ENCODE peak calls at places on chromosome 6, in four cellular contexts. One of them, this sample, is unnamed.
A peak's percentile ranks its signal among the peaks of the same experiment; 100 is the strongest.

GRCh38 chr6:47209632-47210031 is 100.1 kb downstream of the TNFRSF21 start:
- DNase-seq in K562: no peak
- DNase-seq in A549: no peak
- DNase-seq in HepG2: no peak
- DNase-seq in this sample: peak; percentile 70

GRCh38 chr6:130434174-130434873 is 68.5 kb downstream of the TMEM200A start:
- DNase-seq in K562: no peak
- DNase-seq in A549: no peak
- DNase-seq in HepG2: no peak
- DNase-seq in this sample: peak; percentile 73

GRCh38 chr6:111715321-111715720 is 109.6 kb upstream of the TRAF3IP2 start:
- DNase-seq in K562: no peak
- DNase-seq in A549: no peak
- DNase-seq in HepG2: no peak
- DNase-seq in this sample: no peak

GRCh38 chr6:1570848-1571247 is 38.9 kb upstream of the FOXC1 start:
- DNase-seq in K562: no peak
- DNase-seq in A549: no peak
- DNase-seq in HepG2: no peak
- DNase-seq in this sample: no peak

GRCh38 chr6:111703723-111704122 is 98.0 kb upstream of the TRAF3IP2 start:
- DNase-seq in K562: no peak
- DNase-seq in A549: no peak
- DNase-seq in HepG2: no peak
- DNase-seq in this sample: no peak

GRCh38 chr6:89298680-89299450 is 16.2 kb downstream of the GABRR2 start:
- DNase-seq in K562: no peak
- DNase-seq in A549: no peak
- DNase-seq in HepG2: peak; percentile 51
- DNase-seq in this sample: peak; percentile 84

GRCh38 chr6:85747654-85748053 is 105.0 kb upstream of the SYNCRIP start:
- DNase-seq in K562: no peak
- DNase-seq in A549: no peak
- DNase-seq in HepG2: peak; percentile 53
- DNase-seq in this sample: peak; percentile 84

GRCh38 chr6:144931172-144932035 is 646.3 kb downstream of the UTRN start:
- DNase-seq in K562: no peak
- DNase-seq in A549: peak; percentile 7
- DNase-seq in HepG2: peak; percentile 27
- DNase-seq in this sample: peak; percentile 36

GRCh38 chr6:7050911-7051779 is 56.6 kb upstream of the RREB1 start:
- DNase-seq in K562: no peak
- DNase-seq in A549: no peak
- DNase-seq in HepG2: no peak
- DNase-seq in this sample: peak; percentile 82

GRCh38 chr6:152863618-152864326 is 113.2 kb downstream of the VIP start:
- DNase-seq in K562: peak; percentile 48
- DNase-seq in A549: peak; percentile 12
- DNase-seq in HepG2: peak; percentile 74
- DNase-seq in this sample: peak; percentile 74

GRCh38 chr6:12577124-12577845 is 139.3 kb upstream of the PHACTR1 start:
- DNase-seq in K562: no peak
- DNase-seq in A549: no peak
- DNase-seq in HepG2: no peak
- DNase-seq in this sample: peak; percentile 64

GRCh38 chr6:20242397-20242796 is 30.1 kb upstream of the MBOAT1 start:
- DNase-seq in K562: no peak
- DNase-seq in A549: no peak
- DNase-seq in HepG2: no peak
- DNase-seq in this sample: no peak

GRCh38 chr6:161318456-161318855 is 44.6 kb upstream of the AGPAT4 start:
- DNase-seq in K562: no peak
- DNase-seq in A549: no peak
- DNase-seq in HepG2: peak; percentile 30
- DNase-seq in this sample: no peak

GRCh38 chr6:156851447-156851846 is 74.3 kb downstream of the ARID1B start:
- DNase-seq in K562: no peak
- DNase-seq in A549: no peak
- DNase-seq in HepG2: no peak
- DNase-seq in this sample: no peak

GRCh38 chr6:87099472-87099871 is 4.6 kb upstream of the CGA start:
- DNase-seq in K562: no peak
- DNase-seq in A549: no peak
- DNase-seq in HepG2: peak; percentile 32
- DNase-seq in this sample: no peak

GRCh38 chr6:78570044-78570443 is 297.3 kb upstream of the IRAK1BP1 start:
- DNase-seq in K562: no peak
- DNase-seq in A549: no peak
- DNase-seq in HepG2: no peak
- DNase-seq in this sample: no peak

GRCh38 chr6:77015350-77015749 is 447.9 kb downstream of the HTR1B start:
- DNase-seq in K562: no peak
- DNase-seq in A549: no peak
- DNase-seq in HepG2: no peak
- DNase-seq in this sample: peak; percentile 72

GRCh38 chr6:43120938-43121913 is 45.1 kb downstream of the PTK7 start:
- DNase-seq in K562: no peak
- DNase-seq in A549: no peak
- DNase-seq in HepG2: no peak
- DNase-seq in this sample: peak; percentile 98
- TF ChIP-seq MAZ in K562: no peak
- TF ChIP-seq MAZ in A549: no peak
- TF ChIP-seq MAZ in HepG2: no peak
- TF ChIP-seq MAZ in this sample: peak; percentile 85

GRCh38 chr6:41595166-41595565 is 43.1 kb upstream of the MDFI start:
- DNase-seq in K562: no peak
- DNase-seq in A549: no peak
- DNase-seq in HepG2: no peak
- DNase-seq in this sample: no peak
- TF ChIP-seq MAZ in K562: no peak
- TF ChIP-seq MAZ in A549: no peak
- TF ChIP-seq MAZ in HepG2: no peak
- TF ChIP-seq MAZ in this sample: no peak

GRCh38 chr6:158174514-158174913 is 6.4 kb downstream of the GTF2H5 start:
- DNase-seq in K562: no peak
- DNase-seq in A549: no peak
- DNase-seq in HepG2: no peak
- DNase-seq in this sample: peak; percentile 95
- TF ChIP-seq MAZ in K562: no peak
- TF ChIP-seq MAZ in A549: no peak
- TF ChIP-seq MAZ in HepG2: no peak
- TF ChIP-seq MAZ in this sample: no peak

GRCh38 chr6:159540152-159540551 is 152.9 kb downstream of the SOD2 start:
- DNase-seq in K562: peak; percentile 56
- DNase-seq in A549: no peak
- DNase-seq in HepG2: peak; percentile 36
- DNase-seq in this sample: no peak
- TF ChIP-seq MAZ in K562: no peak
- TF ChIP-seq MAZ in A549: no peak
- TF ChIP-seq MAZ in HepG2: peak; percentile 8
- TF ChIP-seq MAZ in this sample: no peak

DNA sequence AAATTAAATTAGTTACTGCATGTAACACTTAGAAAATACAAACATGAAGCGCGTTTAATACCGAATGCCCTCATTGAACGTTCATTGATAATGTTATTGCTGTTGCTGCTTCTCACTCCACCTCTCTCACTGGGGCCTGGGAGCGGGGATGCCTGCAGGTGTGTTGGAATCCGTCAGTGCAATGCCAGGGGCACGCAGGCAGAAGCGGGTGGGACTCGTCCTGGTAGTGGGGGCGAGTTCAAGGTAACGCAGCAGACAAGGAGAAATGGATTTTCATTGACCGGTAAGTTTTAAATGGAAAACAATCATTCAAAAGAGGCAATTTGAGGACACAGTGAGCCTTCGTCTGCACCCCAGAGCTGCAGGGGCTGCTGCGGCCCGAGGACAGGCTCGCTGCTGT is 71.2 kb upstream of the AFDN start:
- DNase-seq in K562: no peak
- DNase-seq in A549: no peak
- DNase-seq in HepG2: no peak
- DNase-seq in this sample: no peak
- TF ChIP-seq MAZ in K562: no peak
- TF ChIP-seq MAZ in A549: no peak
- TF ChIP-seq MAZ in HepG2: no peak
- TF ChIP-seq MAZ in this sample: no peak

GRCh38 chr6:136726837-136727557 is 65.3 kb downstream of the MAP3K5 start:
- DNase-seq in K562: no peak
- DNase-seq in A549: no peak
- DNase-seq in HepG2: no peak
- DNase-seq in this sample: no peak
- TF ChIP-seq MAZ in K562: no peak
- TF ChIP-seq MAZ in A549: no peak
- TF ChIP-seq MAZ in HepG2: no peak
- TF ChIP-seq MAZ in this sample: no peak

DNA sequence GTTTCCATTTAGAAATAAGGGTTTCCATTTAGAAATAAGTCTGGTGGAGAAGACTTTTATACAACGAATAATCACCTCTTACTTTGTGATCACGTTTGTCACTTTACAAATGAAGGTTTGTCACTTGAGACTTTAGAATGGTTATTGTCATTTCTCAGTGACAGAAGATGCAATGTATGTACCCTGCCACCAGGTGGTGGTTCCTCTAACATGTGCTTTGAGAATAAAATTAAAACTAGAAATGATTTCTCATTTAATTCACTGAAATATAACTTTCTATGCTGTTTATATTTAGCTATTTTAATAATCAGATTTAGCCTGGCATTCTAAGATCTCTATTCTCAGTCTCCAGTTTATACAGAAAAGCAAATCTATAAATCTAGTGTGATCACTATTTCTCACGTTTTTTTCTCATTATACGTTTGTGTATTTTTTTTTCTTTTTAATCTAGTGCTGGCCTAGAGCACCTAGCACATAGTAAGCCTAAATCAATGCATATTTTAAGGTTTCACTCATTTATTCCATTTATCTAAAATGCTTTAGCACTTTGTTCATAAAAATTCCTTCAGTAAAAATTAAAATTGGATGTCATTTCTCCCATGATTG is 57.4 kb upstream of the TFAP2D start:
- DNase-seq in K562: peak; percentile 33
- DNase-seq in A549: peak; percentile 1
- DNase-seq in HepG2: peak; percentile 16
- DNase-seq in this sample: peak; percentile 1
- TF ChIP-seq MAZ in K562: no peak
- TF ChIP-seq MAZ in A549: no peak
- TF ChIP-seq MAZ in HepG2: no peak
- TF ChIP-seq MAZ in this sample: no peak

GRCh38 chr6:44052419-44053011 is 74.7 kb downstream of the MRPL14 start:
- DNase-seq in K562: peak; percentile 80
- DNase-seq in A549: no peak
- DNase-seq in HepG2: no peak
- DNase-seq in this sample: peak; percentile 80
- TF ChIP-seq MAZ in K562: no peak
- TF ChIP-seq MAZ in A549: no peak
- TF ChIP-seq MAZ in HepG2: no peak
- TF ChIP-seq MAZ in this sample: no peak

GRCh38 chr6:167134448-167135328 is 11.8 kb downstream of the CCR6 start:
- DNase-seq in K562: no peak
- DNase-seq in A549: no peak
- DNase-seq in HepG2: no peak
- DNase-seq in this sample: no peak
- TF ChIP-seq MAZ in K562: no peak
- TF ChIP-seq MAZ in A549: no peak
- TF ChIP-seq MAZ in HepG2: no peak
- TF ChIP-seq MAZ in this sample: no peak

DNA sequence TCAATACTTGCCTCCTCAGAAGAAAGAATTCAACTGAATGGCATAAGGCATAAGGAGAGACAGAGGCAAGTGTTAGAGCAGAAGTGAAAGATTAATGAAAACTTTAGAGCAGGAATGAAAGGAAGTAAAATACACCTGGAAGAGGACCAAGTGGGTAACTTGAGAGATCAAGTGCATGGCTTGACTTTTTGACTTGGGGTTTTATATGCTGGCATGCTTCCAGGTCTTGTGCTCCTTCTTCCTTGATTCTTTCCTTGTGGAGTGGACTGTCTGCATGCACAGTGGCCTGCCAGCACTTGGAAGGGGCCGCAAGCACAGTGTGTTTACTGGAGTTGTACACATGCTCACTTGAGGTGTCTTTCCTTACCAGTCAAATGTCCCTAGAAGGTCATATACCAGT is 222.1 kb upstream of the UFL1 start:
- DNase-seq in K562: no peak
- DNase-seq in A549: no peak
- DNase-seq in HepG2: no peak
- DNase-seq in this sample: no peak
- TF ChIP-seq MAZ in K562: no peak
- TF ChIP-seq MAZ in A549: no peak
- TF ChIP-seq MAZ in HepG2: no peak
- TF ChIP-seq MAZ in this sample: no peak